ENCODE peak calls at places on chromosomes 2 and 18, in four cellular contexts. One of them, this sample, is unnamed.

GRCh38 chr2:129866391-129866790 is 113.1 kb upstream of the RAB6C start:
- DNase-seq in brain microvascular endothelial cell: no peak
- DNase-seq in tibial artery: no peak
- DNase-seq in B cell: no peak
- DNase-seq in this sample: no peak

GRCh38 chr2:110853516-110853915 is 121.1 kb downstream of the ACOXL start:
- DNase-seq in brain microvascular endothelial cell: peak
- DNase-seq in tibial artery: no peak
- DNase-seq in B cell: peak
- DNase-seq in this sample: peak

GRCh38 chr18:71020342-71021096 is 731.7 kb downstream of the SOCS6 start:
- DNase-seq in brain microvascular endothelial cell: no peak
- DNase-seq in tibial artery: no peak
- DNase-seq in B cell: no peak
- DNase-seq in this sample: no peak

GRCh38 chr18:6561029-6561861 is 146.5 kb upstream of the L3MBTL4 start:
- DNase-seq in brain microvascular endothelial cell: peak
- DNase-seq in tibial artery: no peak
- DNase-seq in B cell: no peak
- DNase-seq in this sample: no peak

GRCh38 chr2:200090683-200091082 is 135.3 kb downstream of the MAIP1 start:
- DNase-seq in brain microvascular endothelial cell: no peak
- DNase-seq in tibial artery: no peak
- DNase-seq in B cell: no peak
- DNase-seq in this sample: no peak

GRCh38 chr18:7017013-7017412 is 100.6 kb downstream of the LAMA1 start:
- DNase-seq in brain microvascular endothelial cell: no peak
- DNase-seq in tibial artery: no peak
- DNase-seq in B cell: no peak
- DNase-seq in this sample: no peak

GRCh38 chr2:70523672-70523995 is 30.0 kb downstream of the TGFA start:
- DNase-seq in brain microvascular endothelial cell: no peak
- DNase-seq in tibial artery: no peak
- DNase-seq in B cell: no peak
- DNase-seq in this sample: no peak

GRCh38 chr2:113961000-113961399 is 71.1 kb downstream of the ACTR3 start:
- DNase-seq in brain microvascular endothelial cell: no peak
- DNase-seq in tibial artery: no peak
- DNase-seq in B cell: no peak
- DNase-seq in this sample: no peak

GRCh38 chr2:239726091-239726591 is 299.0 kb downstream of the NDUFA10 start:
- DNase-seq in brain microvascular endothelial cell: no peak
- DNase-seq in tibial artery: peak
- DNase-seq in B cell: peak
- DNase-seq in this sample: no peak

GRCh38 chr2:204116154-204116792 is 179.7 kb downstream of the ICOS start:
- DNase-seq in brain microvascular endothelial cell: no peak
- DNase-seq in tibial artery: no peak
- DNase-seq in B cell: no peak
- DNase-seq in this sample: no peak

GRCh38 chr2:157628282-157628531 is 457 bp downstream of the ACVR1C start:
- DNase-seq in brain microvascular endothelial cell: no peak
- DNase-seq in tibial artery: no peak
- DNase-seq in B cell: no peak
- DNase-seq in this sample: no peak

GRCh38 chr2:9258953-9259399 is 52.4 kb downstream of the ASAP2 start:
- DNase-seq in brain microvascular endothelial cell: no peak
- DNase-seq in tibial artery: no peak
- DNase-seq in B cell: peak
- DNase-seq in this sample: no peak

GRCh38 chr2:11802782-11803191 is 56.4 kb downstream of the LPIN1 start:
- DNase-seq in brain microvascular endothelial cell: peak
- DNase-seq in tibial artery: no peak
- DNase-seq in B cell: no peak
- DNase-seq in this sample: no peak

GRCh38 chr2:207311316-207312005 is 145.7 kb upstream of the KLF7 start:
- DNase-seq in brain microvascular endothelial cell: peak
- DNase-seq in tibial artery: peak
- DNase-seq in B cell: no peak
- DNase-seq in this sample: peak

GRCh38 chr2:171908235-171908634 is 14.0 kb upstream of the HAT1 start:
- DNase-seq in brain microvascular endothelial cell: no peak
- DNase-seq in tibial artery: no peak
- DNase-seq in B cell: no peak
- DNase-seq in this sample: no peak
- TF ChIP-seq CTCF in brain microvascular endothelial cell: no peak
- TF ChIP-seq CTCF in tibial artery: no peak
- TF ChIP-seq CTCF in B cell: no peak
- TF ChIP-seq CTCF in this sample: no peak

DNA sequence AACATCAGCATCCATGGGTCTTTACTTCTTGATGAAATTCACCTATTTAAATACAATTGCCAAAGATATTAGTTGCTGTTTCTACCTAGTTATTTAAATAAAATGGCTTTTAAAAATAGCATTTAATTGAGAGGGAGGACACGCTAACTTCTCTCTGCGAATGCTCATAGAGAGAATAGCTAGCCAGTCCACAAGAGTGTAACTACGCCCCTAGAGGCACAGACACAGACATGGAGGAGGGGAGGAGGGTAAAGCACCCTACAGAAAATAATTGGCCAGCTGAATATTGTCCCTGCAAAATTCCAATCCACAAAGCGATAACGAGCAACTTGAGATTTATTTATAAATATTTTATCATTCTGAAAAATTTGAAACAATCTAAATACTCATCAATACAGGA is 97.0 kb upstream of the PAPOLG start:
- DNase-seq in brain microvascular endothelial cell: no peak
- DNase-seq in tibial artery: no peak
- DNase-seq in B cell: no peak
- DNase-seq in this sample: no peak
- TF ChIP-seq CTCF in brain microvascular endothelial cell: peak
- TF ChIP-seq CTCF in tibial artery: no peak
- TF ChIP-seq CTCF in B cell: no peak
- TF ChIP-seq CTCF in this sample: no peak

DNA sequence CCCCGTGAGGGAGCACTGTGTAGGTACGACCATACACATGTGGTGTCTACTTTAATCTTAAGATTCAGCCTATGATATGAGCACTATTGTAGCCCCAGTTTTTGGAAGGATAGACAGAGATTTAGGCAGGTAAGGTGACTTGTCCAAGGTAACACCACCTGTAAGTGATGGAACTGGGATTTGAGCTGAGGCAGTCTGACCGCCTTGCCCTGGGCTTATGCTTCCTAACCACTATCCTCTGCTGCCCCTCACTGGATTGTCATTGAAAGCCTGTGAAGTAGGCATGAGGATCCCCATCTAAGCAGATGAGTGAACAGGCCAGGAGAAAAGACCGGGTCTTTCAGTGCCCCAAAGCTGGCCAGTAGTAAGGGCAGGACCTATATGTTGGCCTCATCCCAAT is 343.8 kb downstream of the CYRIA start:
- DNase-seq in brain microvascular endothelial cell: no peak
- DNase-seq in tibial artery: no peak
- DNase-seq in B cell: no peak
- DNase-seq in this sample: no peak
- TF ChIP-seq CTCF in brain microvascular endothelial cell: no peak
- TF ChIP-seq CTCF in tibial artery: no peak
- TF ChIP-seq CTCF in B cell: no peak
- TF ChIP-seq CTCF in this sample: no peak

GRCh38 chr2:134858245-134858644 is 19.8 kb downstream of the ACMSD start:
- DNase-seq in brain microvascular endothelial cell: no peak
- DNase-seq in tibial artery: no peak
- DNase-seq in B cell: no peak
- DNase-seq in this sample: no peak

GRCh38 chr2:134852518-134852917 is 14.1 kb downstream of the ACMSD start:
- DNase-seq in brain microvascular endothelial cell: no peak
- DNase-seq in tibial artery: no peak
- DNase-seq in B cell: no peak
- DNase-seq in this sample: no peak

GRCh38 chr2:134861173-134861572 is 22.8 kb downstream of the ACMSD start:
- DNase-seq in brain microvascular endothelial cell: no peak
- DNase-seq in tibial artery: no peak
- DNase-seq in B cell: no peak
- DNase-seq in this sample: no peak

DNA sequence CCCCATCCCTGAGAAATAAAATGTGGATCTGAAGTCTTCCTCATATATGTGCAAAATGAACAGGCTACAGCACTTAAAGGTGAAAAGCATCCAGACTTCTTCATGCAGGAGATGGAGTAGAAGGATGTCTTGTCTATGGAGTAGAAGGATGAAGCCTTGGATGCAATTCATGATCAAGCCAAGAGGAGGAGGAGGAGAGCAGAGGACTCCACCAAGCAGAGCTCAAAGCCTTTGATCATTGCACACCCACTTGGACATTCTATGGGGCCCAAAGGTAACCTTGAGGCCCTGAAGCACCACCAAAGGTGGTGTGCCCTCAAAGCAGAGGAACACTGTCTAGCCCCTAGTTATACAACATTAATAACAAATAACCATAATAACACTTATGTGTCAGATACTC is 17.3 kb downstream of the ACMSD start:
- DNase-seq in brain microvascular endothelial cell: no peak
- DNase-seq in tibial artery: no peak
- DNase-seq in B cell: no peak
- DNase-seq in this sample: no peak
- TF ChIP-seq CTCF in brain microvascular endothelial cell: no peak
- TF ChIP-seq CTCF in tibial artery: no peak
- TF ChIP-seq CTCF in B cell: no peak
- TF ChIP-seq CTCF in this sample: no peak

DNA sequence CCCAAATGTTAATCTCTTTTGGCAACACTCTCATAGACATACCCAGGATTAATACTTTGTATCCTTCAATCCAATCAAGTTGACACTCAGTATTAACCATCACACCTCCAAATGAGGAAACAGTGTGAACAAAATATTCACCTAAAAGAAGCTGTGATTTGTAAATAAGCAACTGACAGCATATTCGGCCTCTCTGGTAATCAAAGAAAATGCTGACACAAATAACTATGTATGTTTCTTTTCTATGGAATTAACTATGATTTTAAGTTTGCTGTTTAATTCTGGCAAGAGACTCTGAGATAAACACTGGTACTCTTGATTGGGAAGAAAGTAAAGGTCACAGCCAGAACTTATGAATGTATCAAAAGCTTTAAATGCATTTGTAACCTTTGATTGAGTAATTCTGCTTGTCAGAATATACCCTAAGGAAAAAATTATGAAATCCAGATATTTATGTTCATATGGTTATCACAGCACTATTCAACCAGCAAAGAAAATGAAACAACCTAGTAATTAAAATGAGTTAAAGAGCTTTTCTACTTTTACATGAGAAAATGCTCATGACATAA is 3.6 kb upstream of the GYPC start:
- DNase-seq in brain microvascular endothelial cell: no peak
- DNase-seq in tibial artery: no peak
- DNase-seq in B cell: no peak
- DNase-seq in this sample: no peak
- TF ChIP-seq CTCF in brain microvascular endothelial cell: no peak
- TF ChIP-seq CTCF in tibial artery: no peak
- TF ChIP-seq CTCF in B cell: no peak
- TF ChIP-seq CTCF in this sample: no peak

DNA sequence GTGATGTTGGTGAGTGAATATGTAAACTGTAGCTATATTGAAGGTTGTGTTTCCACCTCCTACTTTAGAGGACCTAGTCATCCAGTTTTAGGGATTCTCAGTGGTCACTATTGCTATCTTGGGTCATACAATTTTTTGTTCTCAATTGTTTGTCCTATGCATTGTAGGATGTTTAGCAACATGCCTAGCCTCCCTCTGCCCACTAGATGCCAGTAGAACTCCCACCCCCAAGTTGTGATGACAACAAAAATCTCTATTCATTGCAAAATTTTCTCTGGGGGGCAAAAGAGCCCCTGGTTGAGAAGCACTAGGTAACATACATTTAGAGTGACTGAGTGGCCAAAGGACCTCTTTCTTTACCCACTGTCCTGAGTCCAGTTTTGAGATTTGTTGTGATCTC is 87.3 kb downstream of the LRRTM4 start:
- DNase-seq in brain microvascular endothelial cell: no peak
- DNase-seq in tibial artery: no peak
- DNase-seq in B cell: no peak
- DNase-seq in this sample: no peak
- TF ChIP-seq CTCF in brain microvascular endothelial cell: peak
- TF ChIP-seq CTCF in tibial artery: no peak
- TF ChIP-seq CTCF in B cell: no peak
- TF ChIP-seq CTCF in this sample: no peak